ENCODE peak calls at places on chromosomes 3 and 15, in four cellular contexts. O is HEK293T, B is RKO, N is adrenal gland. D is an unnamed sample.

GRCh38 chr3:124429129-124429815 is 301.0 kb upstream of the UMPS start:
- DNase-seq in O (peak; percentile 61), B (no peak), N (no peak), D (peak; percentile 75)

GRCh38 chr15:76871930-76872329 is 33.2 kb downstream of the SCAPER start:
- DNase-seq in O (no peak), B (no peak), N (no peak), D (no peak)

GRCh38 chr3:53161345-53161819 is 373 bp downstream of the PRKCD start:
- DNase-seq in O (peak; percentile 43), B (peak; percentile 20), N (no peak), D (no peak)

GRCh38 chr3:15794842-15795562 is 2.8 kb downstream of the ANKRD28 start:
- DNase-seq in O (no peak), B (no peak), N (no peak), D (no peak)

GRCh38 chr3:81043660-81044199 is 717.7 kb downstream of the GBE1 start:
- DNase-seq in O (no peak), B (no peak), N (no peak), D (no peak)

GRCh38 chr3:11306815-11307589 is 34.8 kb downstream of the ATG7 start:
- DNase-seq in O (no peak), B (no peak), N (peak; percentile 50), D (no peak)

GRCh38 chr3:15894382-15894781 is 96.6 kb upstream of the ANKRD28 start:
- DNase-seq in O (no peak), B (no peak), N (no peak), D (no peak)

GRCh38 chr3:44032487-44032886 is 209.2 kb upstream of the TOPAZ1 start:
- DNase-seq in O (no peak), B (no peak), N (no peak), D (no peak)

GRCh38 chr3:16912400-16913263 is 27.9 kb downstream of the PLCL2 start:
- DNase-seq in O (no peak), B (no peak), N (no peak), D (no peak)

GRCh38 chr15:37140531-37141053 is 40.2 kb upstream of the MEIS2 start:
- DNase-seq in O (no peak), B (no peak), N (no peak), D (no peak)

GRCh38 chr3:90007786-90008499 is 900.5 kb downstream of the EPHA3 start:
- DNase-seq in O (no peak), B (no peak), N (peak; percentile 14), D (no peak)

GRCh38 chr3:76683256-76683655 is 356.6 kb upstream of the ROBO2 start:
- DNase-seq in O (no peak), B (no peak), N (no peak), D (no peak)

GRCh38 chr3:141594357-141594756 is 107.5 kb downstream of the RASA2 start:
- DNase-seq in O (no peak), B (no peak), N (no peak), D (no peak)

GRCh38 chr3:2141482-2141881 is 42.8 kb downstream of the CNTN4 start:
- DNase-seq in O (no peak), B (no peak), N (no peak), D (no peak)

GRCh38 chr3:132180337-132180791 is 136.8 kb upstream of the ACP3 start:
- DNase-seq in O (peak; percentile 45), B (peak; percentile 73), N (no peak), D (peak; percentile 61)

GRCh38 chr15:64705006-64705405 is 70.4 kb downstream of the RBPMS2 start:
- DNase-seq in O (no peak), B (no peak), N (no peak), D (no peak)

GRCh38 chr3:16373270-16373785 is 108.3 kb downstream of the OXNAD1 start:
- DNase-seq in O (no peak), B (no peak), N (no peak), D (no peak)

GRCh38 chr3:93861021-93861420 is 112.7 kb downstream of the PROS1 start:
- DNase-seq in O (no peak), B (no peak), N (no peak), D (no peak)

GRCh38 chr15:51004103-51004536 is 90.6 kb downstream of the TNFAIP8L3 start:
- DNase-seq in O (no peak), B (peak; percentile 11), N (no peak), D (no peak)

GRCh38 chr15:58865420-58865880 is 68.0 kb downstream of the SLTM start:
- DNase-seq in O (no peak), B (no peak), N (peak; percentile 42), D (no peak)

GRCh38 chr15:90451215-90451850 is 63.3 kb downstream of the IQGAP1 start:
- DNase-seq in O (peak; percentile 27), B (peak; percentile 37), N (no peak), D (peak; percentile 26)

GRCh38 chr3:168714609-168715240 is 619.0 kb upstream of the GOLIM4 start:
- DNase-seq in O (no peak), B (no peak), N (no peak), D (no peak)

GRCh38 chr3:146912233-146913015 is 307.3 kb upstream of the PLSCR5 start:
- DNase-seq in O (no peak), B (no peak), N (no peak), D (no peak)

GRCh38 chr15:43441316-43441715 is 51.6 kb downstream of the TP53BP1 start:
- DNase-seq in O (no peak), B (no peak), N (no peak), D (no peak)

GRCh38 chr15:72983812-72984211 is 68.5 kb upstream of the NEO1 start:
- DNase-seq in O (no peak), B (no peak), N (no peak), D (no peak)

GRCh38 chr3:179063945-179064560 is 7.6 kb downstream of the ZMAT3 start:
- DNase-seq in O (no peak), B (no peak), N (no peak), D (no peak)

GRCh38 chr3:112437146-112438022 is 61.9 kb downstream of the BTLA start:
- DNase-seq in O (peak; percentile 18), B (peak; percentile 47), N (no peak), D (peak; percentile 29)

GRCh38 chr3:14633819-14634424 is 17.6 kb upstream of the CCDC174 start:
- DNase-seq in O (peak; percentile 73), B (peak; percentile 72), N (peak; percentile 43), D (peak; percentile 59)